ENCODE peak calls at places on chromosomes 11 and 22, in eight cellular contexts. T is body of pancreas, F is A673, G is left lung, M is breast epithelium, Q is stomach, L is OCI-LY7, E is hepatocyte. U is an unnamed sample.
A peak's percentile ranks its signal among the peaks of the same experiment; 100 is the strongest.

GRCh38 chr11:28621648-28622215 is 513.5 kb downstream of the METTL15 start:
- DNase-seq in M (no peak), L (no peak), F (no peak), T (no peak), E (no peak), Q (peak; percentile 43), G (no peak), U (no peak)

GRCh38 chr22:45946805-45947600 is 30.0 kb downstream of the WNT7B start:
- DNase-seq in E (no peak), Q (no peak), F (no peak), M (no peak), T (peak; percentile 27), G (no peak), L (no peak), U (no peak)

GRCh38 chr11:75869661-75870455 is 54.8 kb downstream of the UVRAG start:
- DNase-seq in G (no peak), T (no peak), M (no peak), E (no peak), F (no peak), Q (no peak), L (no peak), U (no peak)

GRCh38 chr11:9208726-9209501 is 56.2 kb downstream of the DENND5A start:
- DNase-seq in M (no peak), F (no peak), G (no peak), E (no peak), T (no peak), L (peak; percentile 32), Q (no peak), U (no peak)

GRCh38 chr11:123690490-123690889 is 36.1 kb upstream of the SCN3B start:
- DNase-seq in L (no peak), M (no peak), F (no peak), E (peak; percentile 33), G (no peak), Q (no peak), T (no peak), U (peak; percentile 86)

GRCh38 chr11:117518455-117518854 is 190.8 kb downstream of the CEP164 start:
- DNase-seq in E (no peak), T (no peak), M (no peak), L (no peak), F (no peak), Q (no peak), G (no peak), U (no peak)

GRCh38 chr11:128300785-128301184 is 286.6 kb downstream of the ETS1 start:
- DNase-seq in F (no peak), T (no peak), E (no peak), M (no peak), L (no peak), Q (no peak), G (no peak), U (no peak)

GRCh38 chr11:81772161-81772560 is 961.5 kb downstream of the FAM181B start:
- DNase-seq in L (no peak), F (no peak), G (no peak), E (peak; percentile 5), T (no peak), Q (no peak), M (no peak), U (peak; percentile 4)

GRCh38 chr11:70871881-70872280 is 380.5 kb downstream of the SHANK2 start:
- DNase-seq in M (no peak), L (no peak), Q (no peak), E (no peak), F (no peak), T (no peak), G (no peak), U (peak; percentile 8)

GRCh38 chr22:37343343-37343742 is 61.0 kb downstream of the CYTH4 start:
- DNase-seq in F (no peak), T (no peak), E (no peak), L (no peak), Q (no peak), G (peak; percentile 53), M (no peak), U (no peak)

GRCh38 chr22:29302402-29302680 is 4.1 kb upstream of the GAS2L1 start:
- DNase-seq in E (no peak), Q (no peak), F (no peak), T (no peak), L (no peak), G (no peak), M (no peak), U (no peak)

GRCh38 chr11:115623021-115623451 is 118.8 kb upstream of the CADM1 start:
- DNase-seq in T (peak; percentile 19), Q (peak; percentile 42), G (peak; percentile 75), M (no peak), E (peak; percentile 80), L (no peak), F (no peak), U (peak; percentile 81)

DNA sequence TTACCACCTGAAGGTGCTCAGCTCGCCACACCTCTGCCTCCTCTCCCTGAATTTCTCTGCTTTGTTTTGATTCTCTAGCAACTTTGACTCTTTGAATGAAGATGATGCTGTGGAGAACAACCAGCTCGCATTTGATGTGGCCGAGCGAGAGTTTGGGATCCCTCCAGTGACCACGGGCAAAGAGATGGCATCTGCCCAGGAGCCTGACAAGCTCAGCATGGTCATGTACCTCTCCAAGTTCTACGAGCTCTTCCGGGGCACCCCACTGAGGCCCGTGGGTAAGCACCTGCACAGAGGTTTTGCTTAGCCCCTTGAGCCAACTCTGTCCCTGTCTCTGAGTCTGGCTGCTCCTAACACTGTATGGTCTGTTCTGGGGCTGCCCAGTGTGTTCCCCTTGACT is 115.7 kb downstream of the MICAL2 start:
- DNase-seq in F (no peak), E (no peak), L (no peak), G (no peak), M (no peak), T (no peak), Q (no peak), U (no peak)
- H3K36me3 ChIP-seq in F (no peaks in the 10 kb centered on the region), E (no peaks in the 10 kb centered on the region), L (no peaks in the 10 kb centered on the region), G (peaks cover 74% of the 10 kb centered on the region), M (no peaks in the 10 kb centered on the region), T (no peaks in the 10 kb centered on the region), Q (peaks cover 81% of the 10 kb centered on the region), U (peaks cover 20% of the 10 kb centered on the region)

GRCh38 chr22:35177811-35178210 is 79.5 kb upstream of the HMGXB4 start:
- DNase-seq in E (no peak), Q (no peak), L (no peak), T (no peak), M (no peak), F (no peak), G (no peak), U (no peak)
- TF ChIP-seq CTCF in E (no peak), Q (no peak), L (peak; percentile 14), T (no peak), M (no peak), F (peak; percentile 28), G (no peak), U (no peak)

GRCh38 chr22:26670459-26670858 is 13.1 kb downstream of the MIAT start:
- DNase-seq in F (no peak), Q (no peak), G (no peak), T (no peak), M (no peak), E (no peak), L (no peak), U (no peak)
- H3K36me3 ChIP-seq in F (no peaks in the 10 kb centered on the region), Q (no peaks in the 10 kb centered on the region), G (no peaks in the 10 kb centered on the region), T (no peaks in the 10 kb centered on the region), M (no peaks in the 10 kb centered on the region), E (no peaks in the 10 kb centered on the region), L (peaks cover 2% of the 10 kb centered on the region), U (no peaks in the 10 kb centered on the region)

GRCh38 chr11:67276821-67277230 is 10.6 kb downstream of the GRK2 start:
- DNase-seq in T (no peak), Q (peak; percentile 59), L (peak; percentile 62), G (peak; percentile 87), F (peak; percentile 36), E (no peak), M (no peak), U (no peak)
- TF ChIP-seq CTCF in T (peak; percentile 4), Q (no peak), L (peak; percentile 60), G (no peak), F (peak; percentile 32), E (no peak), M (peak; percentile 31), U (no peak)

U was measured in bronchial epithelial cell.